ENCODE peak calls at places on chromosomes 7 and 10, in seven cellular contexts. One of them, this sample, is unnamed.
A peak's percentile ranks its signal among the peaks of the same experiment; 100 is the strongest.

GRCh38 chr10:79210672-79211071 is 136.6 kb upstream of the PPIF start:
- DNase-seq in activated CD8-positive, alpha-beta memory T cell treated with anti-CD3 and anti-CD28 coated beads, Interleukin-2, amount 50 U/mL, for 48 hours: no peak
- DNase-seq in myocyte: no peak
- DNase-seq in colonic mucosa: no peak
- DNase-seq in AG08395: no peak
- DNase-seq in naive thymus-derived CD8-positive, alpha-beta T cell: no peak
- DNase-seq in T-helper 1 cell: no peak
- DNase-seq in this sample: no peak

GRCh38 chr10:75283150-75284096 is 47.7 kb upstream of the COMTD1 start:
- DNase-seq in activated CD8-positive, alpha-beta memory T cell treated with anti-CD3 and anti-CD28 coated beads, Interleukin-2, amount 50 U/mL, for 48 hours: peak; percentile 18
- DNase-seq in myocyte: peak; percentile 88
- DNase-seq in colonic mucosa: no peak
- DNase-seq in AG08395: peak; percentile 86
- DNase-seq in naive thymus-derived CD8-positive, alpha-beta T cell: no peak
- DNase-seq in T-helper 1 cell: no peak
- DNase-seq in this sample: no peak

GRCh38 chr10:85936180-85936579 is 430.4 kb downstream of the GRID1 start:
- DNase-seq in activated CD8-positive, alpha-beta memory T cell treated with anti-CD3 and anti-CD28 coated beads, Interleukin-2, amount 50 U/mL, for 48 hours: no peak
- DNase-seq in myocyte: no peak
- DNase-seq in colonic mucosa: no peak
- DNase-seq in AG08395: no peak
- DNase-seq in naive thymus-derived CD8-positive, alpha-beta T cell: no peak
- DNase-seq in T-helper 1 cell: no peak
- DNase-seq in this sample: no peak

GRCh38 chr7:90825779-90826178 is 229.7 kb downstream of the CDK14 start:
- DNase-seq in activated CD8-positive, alpha-beta memory T cell treated with anti-CD3 and anti-CD28 coated beads, Interleukin-2, amount 50 U/mL, for 48 hours: no peak
- DNase-seq in myocyte: no peak
- DNase-seq in colonic mucosa: no peak
- DNase-seq in AG08395: peak; percentile 63
- DNase-seq in naive thymus-derived CD8-positive, alpha-beta T cell: no peak
- DNase-seq in T-helper 1 cell: no peak
- DNase-seq in this sample: no peak

GRCh38 chr7:11935905-11936304 is 103.9 kb upstream of the THSD7A start:
- DNase-seq in activated CD8-positive, alpha-beta memory T cell treated with anti-CD3 and anti-CD28 coated beads, Interleukin-2, amount 50 U/mL, for 48 hours: no peak
- DNase-seq in myocyte: no peak
- DNase-seq in colonic mucosa: no peak
- DNase-seq in AG08395: no peak
- DNase-seq in naive thymus-derived CD8-positive, alpha-beta T cell: no peak
- DNase-seq in T-helper 1 cell: no peak
- DNase-seq in this sample: no peak

GRCh38 chr10:67618116-67618515 is 77.9 kb downstream of the CTNNA3 start:
- DNase-seq in activated CD8-positive, alpha-beta memory T cell treated with anti-CD3 and anti-CD28 coated beads, Interleukin-2, amount 50 U/mL, for 48 hours: no peak
- DNase-seq in myocyte: peak; percentile 53
- DNase-seq in colonic mucosa: no peak
- DNase-seq in AG08395: no peak
- DNase-seq in naive thymus-derived CD8-positive, alpha-beta T cell: no peak
- DNase-seq in T-helper 1 cell: no peak
- DNase-seq in this sample: no peak

GRCh38 chr7:138089080-138089901 is 13.0 kb downstream of the AKR1D1 start:
- DNase-seq in activated CD8-positive, alpha-beta memory T cell treated with anti-CD3 and anti-CD28 coated beads, Interleukin-2, amount 50 U/mL, for 48 hours: no peak
- DNase-seq in myocyte: peak; percentile 14
- DNase-seq in colonic mucosa: no peak
- DNase-seq in AG08395: no peak
- DNase-seq in naive thymus-derived CD8-positive, alpha-beta T cell: no peak
- DNase-seq in T-helper 1 cell: no peak
- DNase-seq in this sample: no peak

GRCh38 chr7:108099650-108100049 is 30.5 kb downstream of the LAMB4 start:
- DNase-seq in activated CD8-positive, alpha-beta memory T cell treated with anti-CD3 and anti-CD28 coated beads, Interleukin-2, amount 50 U/mL, for 48 hours: no peak
- DNase-seq in myocyte: no peak
- DNase-seq in colonic mucosa: no peak
- DNase-seq in AG08395: peak; percentile 33
- DNase-seq in naive thymus-derived CD8-positive, alpha-beta T cell: no peak
- DNase-seq in T-helper 1 cell: no peak
- DNase-seq in this sample: no peak

GRCh38 chr7:44454348-44454747 is 36.1 kb downstream of the NUDCD3 start:
- DNase-seq in activated CD8-positive, alpha-beta memory T cell treated with anti-CD3 and anti-CD28 coated beads, Interleukin-2, amount 50 U/mL, for 48 hours: no peak
- DNase-seq in myocyte: peak; percentile 63
- DNase-seq in colonic mucosa: no peak
- DNase-seq in AG08395: no peak
- DNase-seq in naive thymus-derived CD8-positive, alpha-beta T cell: no peak
- DNase-seq in T-helper 1 cell: no peak
- DNase-seq in this sample: no peak

This sample was measured in T-helper 17 cell.